ENCODE peak calls at places on chromosomes 1 and 21, in nine cellular contexts. One of them, this sample, is unnamed.

GRCh38 chr1:86507935-86508582 is 38.8 kb upstream of the CLCA4 start:
- DNase-seq in AG10803: peak
- DNase-seq in left lung: no peak
- DNase-seq in A549: peak
- DNase-seq in RWPE1: no peak
- DNase-seq in OCI-LY7: peak
- DNase-seq in sigmoid colon: peak
- DNase-seq in cardiac fibroblast: peak
- DNase-seq in fibroblast of pulmonary artery: peak
- DNase-seq in this sample: peak

GRCh38 chr1:89454845-89455521 is 69.6 kb upstream of the LRRC8B start:
- DNase-seq in AG10803: peak
- DNase-seq in RWPE1: peak
- DNase-seq in sigmoid colon: no peak
- DNase-seq in OCI-LY7: peak
- DNase-seq in cardiac fibroblast: peak
- DNase-seq in fibroblast of pulmonary artery: peak
- DNase-seq in A549: peak
- DNase-seq in left lung: no peak
- DNase-seq in this sample: peak

GRCh38 chr1:151846062-151846568 is 6.5 kb upstream of the C2CD4D start:
- DNase-seq in A549: peak
- DNase-seq in AG10803: peak
- DNase-seq in sigmoid colon: peak
- DNase-seq in RWPE1: peak
- DNase-seq in OCI-LY7: peak
- DNase-seq in cardiac fibroblast: peak
- DNase-seq in fibroblast of pulmonary artery: peak
- DNase-seq in left lung: no peak
- DNase-seq in this sample: peak

GRCh38 chr1:187476671-187477070 is 647.9 kb downstream of the PLA2G4A start:
- DNase-seq in A549: no peak
- DNase-seq in left lung: no peak
- DNase-seq in cardiac fibroblast: peak
- DNase-seq in RWPE1: peak
- DNase-seq in AG10803: no peak
- DNase-seq in sigmoid colon: no peak
- DNase-seq in OCI-LY7: peak
- DNase-seq in fibroblast of pulmonary artery: peak
- DNase-seq in this sample: no peak

GRCh38 chr1:159015440-159015909 is 5.8 kb downstream of the IFI16 start:
- DNase-seq in RWPE1: peak
- DNase-seq in left lung: peak
- DNase-seq in A549: peak
- DNase-seq in AG10803: peak
- DNase-seq in sigmoid colon: peak
- DNase-seq in fibroblast of pulmonary artery: peak
- DNase-seq in OCI-LY7: peak
- DNase-seq in cardiac fibroblast: peak
- DNase-seq in this sample: peak

GRCh38 chr21:28207776-28208175 is 784.9 kb downstream of the LTN1 start:
- DNase-seq in RWPE1: no peak
- DNase-seq in cardiac fibroblast: peak
- DNase-seq in A549: no peak
- DNase-seq in sigmoid colon: no peak
- DNase-seq in fibroblast of pulmonary artery: peak
- DNase-seq in OCI-LY7: no peak
- DNase-seq in left lung: no peak
- DNase-seq in AG10803: peak
- DNase-seq in this sample: no peak

GRCh38 chr21:35990609-35991008 is 69.7 kb downstream of the SETD4 start:
- DNase-seq in AG10803: no peak
- DNase-seq in RWPE1: no peak
- DNase-seq in left lung: no peak
- DNase-seq in OCI-LY7: no peak
- DNase-seq in sigmoid colon: no peak
- DNase-seq in fibroblast of pulmonary artery: no peak
- DNase-seq in A549: no peak
- DNase-seq in cardiac fibroblast: no peak
- DNase-seq in this sample: no peak

GRCh38 chr1:16187748-16188401 is 24.6 kb downstream of the ARHGEF19 start:
- DNase-seq in sigmoid colon: peak
- DNase-seq in RWPE1: peak
- DNase-seq in cardiac fibroblast: peak
- DNase-seq in OCI-LY7: peak
- DNase-seq in fibroblast of pulmonary artery: peak
- DNase-seq in A549: peak
- DNase-seq in left lung: peak
- DNase-seq in AG10803: peak
- DNase-seq in this sample: peak

GRCh38 chr21:41659791-41660560 is 106.9 kb downstream of the RIPK4 start:
- DNase-seq in fibroblast of pulmonary artery: peak
- DNase-seq in AG10803: peak
- DNase-seq in left lung: no peak
- DNase-seq in RWPE1: no peak
- DNase-seq in cardiac fibroblast: peak
- DNase-seq in sigmoid colon: no peak
- DNase-seq in OCI-LY7: no peak
- DNase-seq in A549: peak
- DNase-seq in this sample: no peak

GRCh38 chr1:208183977-208184901 is 59.9 kb downstream of the PLXNA2 start:
- DNase-seq in sigmoid colon: no peak
- DNase-seq in cardiac fibroblast: peak
- DNase-seq in left lung: peak
- DNase-seq in OCI-LY7: no peak
- DNase-seq in RWPE1: peak
- DNase-seq in fibroblast of pulmonary artery: peak
- DNase-seq in A549: peak
- DNase-seq in AG10803: peak
- DNase-seq in this sample: peak

GRCh38 chr21:42782723-42783247 is 96.6 kb downstream of the WDR4 start:
- DNase-seq in RWPE1: no peak
- DNase-seq in cardiac fibroblast: no peak
- DNase-seq in OCI-LY7: no peak
- DNase-seq in A549: no peak
- DNase-seq in sigmoid colon: no peak
- DNase-seq in fibroblast of pulmonary artery: no peak
- DNase-seq in left lung: no peak
- DNase-seq in AG10803: no peak
- DNase-seq in this sample: no peak

GRCh38 chr1:229030642-229031390 is 240.1 kb upstream of the RAB4A start:
- DNase-seq in AG10803: no peak
- DNase-seq in fibroblast of pulmonary artery: no peak
- DNase-seq in RWPE1: no peak
- DNase-seq in OCI-LY7: no peak
- DNase-seq in cardiac fibroblast: no peak
- DNase-seq in left lung: no peak
- DNase-seq in A549: no peak
- DNase-seq in sigmoid colon: no peak
- DNase-seq in this sample: no peak

GRCh38 chr1:47942238-47942629 is 55.0 kb downstream of the TRABD2B start:
- DNase-seq in fibroblast of pulmonary artery: no peak
- DNase-seq in A549: no peak
- DNase-seq in OCI-LY7: no peak
- DNase-seq in RWPE1: no peak
- DNase-seq in sigmoid colon: no peak
- DNase-seq in left lung: no peak
- DNase-seq in cardiac fibroblast: no peak
- DNase-seq in AG10803: no peak
- DNase-seq in this sample: no peak

GRCh38 chr21:38938343-38938742 is 132.6 kb downstream of the ETS2 start:
- DNase-seq in cardiac fibroblast: peak
- DNase-seq in RWPE1: no peak
- DNase-seq in sigmoid colon: no peak
- DNase-seq in left lung: no peak
- DNase-seq in A549: no peak
- DNase-seq in OCI-LY7: peak
- DNase-seq in AG10803: peak
- DNase-seq in fibroblast of pulmonary artery: peak
- DNase-seq in this sample: peak

GRCh38 chr1:156123356-156124196 is 9.1 kb downstream of the LMNA start:
- DNase-seq in OCI-LY7: no peak
- DNase-seq in RWPE1: peak
- DNase-seq in AG10803: peak
- DNase-seq in fibroblast of pulmonary artery: peak
- DNase-seq in A549: peak
- DNase-seq in sigmoid colon: peak
- DNase-seq in cardiac fibroblast: peak
- DNase-seq in left lung: peak
- DNase-seq in this sample: peak

GRCh38 chr1:209741889-209742288 is 14.0 kb upstream of the TRAF3IP3 start:
- DNase-seq in AG10803: no peak
- DNase-seq in sigmoid colon: no peak
- DNase-seq in OCI-LY7: no peak
- DNase-seq in fibroblast of pulmonary artery: no peak
- DNase-seq in left lung: no peak
- DNase-seq in RWPE1: no peak
- DNase-seq in cardiac fibroblast: no peak
- DNase-seq in A549: no peak
- DNase-seq in this sample: no peak

GRCh38 chr1:36835696-36836095 is 198.6 kb downstream of the GRIK3 start:
- DNase-seq in sigmoid colon: no peak
- DNase-seq in AG10803: no peak
- DNase-seq in cardiac fibroblast: no peak
- DNase-seq in left lung: no peak
- DNase-seq in OCI-LY7: no peak
- DNase-seq in RWPE1: no peak
- DNase-seq in A549: no peak
- DNase-seq in fibroblast of pulmonary artery: no peak
- DNase-seq in this sample: no peak

GRCh38 chr1:201213926-201214325 is 23.3 kb downstream of the IGFN1 start:
- DNase-seq in fibroblast of pulmonary artery: no peak
- DNase-seq in AG10803: no peak
- DNase-seq in left lung: peak
- DNase-seq in sigmoid colon: no peak
- DNase-seq in cardiac fibroblast: no peak
- DNase-seq in A549: no peak
- DNase-seq in RWPE1: no peak
- DNase-seq in OCI-LY7: no peak
- DNase-seq in this sample: no peak

GRCh38 chr1:201215531-201216357 is 25.1 kb downstream of the IGFN1 start:
- DNase-seq in AG10803: no peak
- DNase-seq in fibroblast of pulmonary artery: no peak
- DNase-seq in left lung: peak
- DNase-seq in RWPE1: no peak
- DNase-seq in cardiac fibroblast: no peak
- DNase-seq in sigmoid colon: no peak
- DNase-seq in A549: no peak
- DNase-seq in OCI-LY7: no peak
- DNase-seq in this sample: no peak

GRCh38 chr1:201214886-201215285 is 24.3 kb downstream of the IGFN1 start:
- DNase-seq in A549: no peak
- DNase-seq in AG10803: no peak
- DNase-seq in sigmoid colon: no peak
- DNase-seq in fibroblast of pulmonary artery: no peak
- DNase-seq in OCI-LY7: no peak
- DNase-seq in RWPE1: no peak
- DNase-seq in left lung: peak
- DNase-seq in cardiac fibroblast: no peak
- DNase-seq in this sample: no peak

GRCh38 chr1:201213106-201213770 is 22.6 kb downstream of the IGFN1 start:
- DNase-seq in RWPE1: no peak
- DNase-seq in AG10803: no peak
- DNase-seq in sigmoid colon: no peak
- DNase-seq in fibroblast of pulmonary artery: no peak
- DNase-seq in cardiac fibroblast: no peak
- DNase-seq in A549: no peak
- DNase-seq in left lung: peak
- DNase-seq in OCI-LY7: no peak
- DNase-seq in this sample: no peak

GRCh38 chr1:201214461-201214860 is 23.8 kb downstream of the IGFN1 start:
- DNase-seq in OCI-LY7: no peak
- DNase-seq in sigmoid colon: no peak
- DNase-seq in left lung: peak
- DNase-seq in AG10803: no peak
- DNase-seq in A549: peak
- DNase-seq in fibroblast of pulmonary artery: no peak
- DNase-seq in cardiac fibroblast: no peak
- DNase-seq in RWPE1: no peak
- DNase-seq in this sample: peak
- TF ChIP-seq CTCF in OCI-LY7: peak
- TF ChIP-seq CTCF in sigmoid colon: no peak
- TF ChIP-seq CTCF in left lung: no peak
- TF ChIP-seq CTCF in AG10803: no peak
- TF ChIP-seq CTCF in A549: no peak
- TF ChIP-seq CTCF in fibroblast of pulmonary artery: peak
- TF ChIP-seq CTCF in cardiac fibroblast: no peak
- TF ChIP-seq CTCF in RWPE1: no peak
- TF ChIP-seq CTCF in this sample: no peak

GRCh38 chr1:183185941-183186490 is at the start of gene LAMC2:
- DNase-seq in OCI-LY7: no peak
- DNase-seq in A549: peak
- DNase-seq in cardiac fibroblast: peak
- DNase-seq in sigmoid colon: peak
- DNase-seq in RWPE1: peak
- DNase-seq in left lung: peak
- DNase-seq in AG10803: no peak
- DNase-seq in fibroblast of pulmonary artery: no peak
- DNase-seq in this sample: peak
- TF ChIP-seq CTCF in OCI-LY7: no peak
- TF ChIP-seq CTCF in A549: peak
- TF ChIP-seq CTCF in cardiac fibroblast: no peak
- TF ChIP-seq CTCF in sigmoid colon: no peak
- TF ChIP-seq CTCF in RWPE1: peak
- TF ChIP-seq CTCF in left lung: no peak
- TF ChIP-seq CTCF in AG10803: no peak
- TF ChIP-seq CTCF in fibroblast of pulmonary artery: no peak
- TF ChIP-seq CTCF in this sample: no peak

GRCh38 chr1:224312025-224312424 is 17.9 kb downstream of the NVL start:
- DNase-seq in fibroblast of pulmonary artery: no peak
- DNase-seq in AG10803: no peak
- DNase-seq in cardiac fibroblast: no peak
- DNase-seq in sigmoid colon: no peak
- DNase-seq in RWPE1: no peak
- DNase-seq in left lung: no peak
- DNase-seq in A549: no peak
- DNase-seq in OCI-LY7: no peak
- DNase-seq in this sample: no peak
- TF ChIP-seq CTCF in fibroblast of pulmonary artery: no peak
- TF ChIP-seq CTCF in AG10803: no peak
- TF ChIP-seq CTCF in cardiac fibroblast: no peak
- TF ChIP-seq CTCF in sigmoid colon: no peak
- TF ChIP-seq CTCF in RWPE1: no peak
- TF ChIP-seq CTCF in left lung: no peak
- TF ChIP-seq CTCF in A549: no peak
- TF ChIP-seq CTCF in OCI-LY7: no peak
- TF ChIP-seq CTCF in this sample: no peak

DNA sequence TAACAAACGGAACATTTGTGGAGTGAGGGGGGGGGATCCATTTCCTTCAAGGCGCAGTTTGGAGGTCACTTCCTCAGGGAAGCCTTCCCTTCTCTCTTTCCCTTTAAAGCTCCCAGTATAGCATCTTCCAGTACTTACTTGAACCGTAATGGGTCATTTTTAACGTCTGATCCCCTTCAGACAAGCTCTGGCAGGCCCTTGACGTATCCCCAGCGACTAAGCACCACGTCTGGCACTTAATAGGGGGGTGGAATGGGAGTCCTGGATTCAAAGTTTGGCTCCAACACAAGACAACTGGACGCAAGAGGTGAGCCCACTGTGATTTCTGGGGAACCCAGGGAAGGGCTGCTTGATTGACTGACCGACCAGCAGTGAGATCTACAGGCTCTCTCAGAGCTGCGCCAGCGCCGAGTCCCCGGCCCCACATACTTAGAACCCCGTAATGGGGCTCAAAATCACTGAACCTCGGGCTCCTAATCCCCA is 441 bp downstream of the YARS1 start:
- DNase-seq in sigmoid colon: peak
- DNase-seq in OCI-LY7: no peak
- DNase-seq in A549: peak
- DNase-seq in cardiac fibroblast: peak
- DNase-seq in AG10803: peak
- DNase-seq in fibroblast of pulmonary artery: peak
- DNase-seq in RWPE1: peak
- DNase-seq in left lung: no peak
- DNase-seq in this sample: no peak
- TF ChIP-seq CTCF in sigmoid colon: no peak
- TF ChIP-seq CTCF in OCI-LY7: no peak
- TF ChIP-seq CTCF in A549: no peak
- TF ChIP-seq CTCF in cardiac fibroblast: no peak
- TF ChIP-seq CTCF in AG10803: no peak
- TF ChIP-seq CTCF in fibroblast of pulmonary artery: no peak
- TF ChIP-seq CTCF in RWPE1: no peak
- TF ChIP-seq CTCF in left lung: no peak
- TF ChIP-seq CTCF in this sample: no peak

This sample was measured in activated CD8-positive, alpha-beta T cell treated with anti-CD3 and anti-CD28 coated beads for 36 hours.